ENCODE peak calls at places on chromosomes 13 and 19, in ten cellular contexts. O is ovary, L is stomach, Z is A549, V is prostate gland, P is substantia nigra, Q is HepG2, F is SK-N-MC, E is left lung, W is Karpas-422. B is an unnamed sample.

GRCh38 chr13:101116381-101116780 is 299.9 kb downstream of the NALCN start:
- DNase-seq in O (no peak), L (no peak), Z (no peak), V (no peak), P (no peak), Q (no peak), F (peak), E (no peak), W (no peak), B (no peak)

GRCh38 chr19:15253513-15253912 is 21.3 kb upstream of the EPHX3 start:
- DNase-seq in O (no peak), L (no peak), Z (no peak), V (no peak), P (no peak), Q (no peak), F (no peak), E (no peak), W (no peak), B (no peak)

GRCh38 chr13:65843314-65843731 is 1386.8 kb downstream of the PCDH9 start:
- DNase-seq in O (no peak), L (no peak), Z (no peak), V (no peak), P (no peak), Q (no peak), F (no peak), E (peak), W (no peak), B (no peak)

GRCh38 chr13:101317986-101318523 is 98.3 kb downstream of the NALCN start:
- DNase-seq in O (no peak), L (no peak), Z (no peak), V (no peak), P (no peak), Q (no peak), F (no peak), E (peak), W (no peak), B (no peak)

GRCh38 chr19:43806848-43807247 is 4.6 kb upstream of the LYPD5 start:
- DNase-seq in O (no peak), L (no peak), Z (no peak), V (no peak), P (no peak), Q (no peak), F (no peak), E (no peak), W (no peak), B (no peak)

GRCh38 chr19:45905016-45905415 is 2.6 kb upstream of the MYPOP start:
- DNase-seq in O (no peak), L (no peak), Z (no peak), V (no peak), P (no peak), Q (no peak), F (no peak), E (no peak), W (no peak), B (no peak)

GRCh38 chr19:11421607-11422098 is 2.5 kb upstream of the RGL3 start:
- DNase-seq in O (peak), L (peak), Z (no peak), V (no peak), P (peak), Q (no peak), F (no peak), E (peak), W (peak), B (peak)

GRCh38 chr19:8323781-8324185 is 2.5 kb downstream of the RPS28 start:
- DNase-seq in O (no peak), L (no peak), Z (no peak), V (no peak), P (no peak), Q (no peak), F (no peak), E (no peak), W (peak), B (no peak)

GRCh38 chr19:32539240-32539916 is 41.6 kb upstream of the PDCD5 start:
- DNase-seq in O (no peak), L (no peak), Z (no peak), V (no peak), P (no peak), Q (peak), F (no peak), E (no peak), W (no peak), B (no peak)

GRCh38 chr13:76711515-76712182 is 174.6 kb downstream of the KCTD12 start:
- DNase-seq in O (peak), L (no peak), Z (no peak), V (no peak), P (no peak), Q (no peak), F (no peak), E (no peak), W (no peak), B (peak)

GRCh38 chr19:19847781-19848180 is 17.9 kb upstream of the ZNF253 start:
- DNase-seq in O (no peak), L (no peak), Z (no peak), V (no peak), P (no peak), Q (no peak), F (no peak), E (no peak), W (no peak), B (no peak)

GRCh38 chr19:47507924-47508553 is 6.8 kb downstream of the NAPA start:
- DNase-seq in O (no peak), L (no peak), Z (no peak), V (no peak), P (no peak), Q (no peak), F (no peak), E (peak), W (no peak), B (no peak)

GRCh38 chr19:45821103-45821521 is 6.0 kb upstream of the RSPH6A start:
- DNase-seq in O (no peak), L (no peak), Z (no peak), V (no peak), P (no peak), Q (no peak), F (no peak), E (no peak), W (no peak), B (no peak)

GRCh38 chr13:24616514-24616913 is 63.7 kb upstream of the ATP12A start:
- DNase-seq in O (no peak), L (no peak), Z (no peak), V (no peak), P (no peak), Q (no peak), F (no peak), E (no peak), W (no peak), B (no peak)

GRCh38 chr19:23996549-23996948 is 81.9 kb downstream of the ZNF726 start:
- DNase-seq in O (no peak), L (no peak), Z (peak), V (no peak), P (no peak), Q (peak), F (no peak), E (no peak), W (peak), B (no peak)

GRCh38 chr19:13537454-13537853 is 31.2 kb upstream of the CACNA1A start:
- DNase-seq in O (no peak), L (no peak), Z (no peak), V (no peak), P (no peak), Q (no peak), F (no peak), E (no peak), W (no peak), B (no peak)

GRCh38 chr19:53808710-53809125 is 15.4 kb downstream of the NLRP12 start:
- DNase-seq in O (no peak), L (no peak), Z (peak), V (no peak), P (no peak), Q (peak), F (no peak), E (no peak), W (peak), B (peak)

GRCh38 chr19:37217533-37217854 is 520 bp upstream of the ZNF383 start:
- DNase-seq in O (no peak), L (no peak), Z (no peak), V (no peak), P (no peak), Q (no peak), F (no peak), E (no peak), W (peak), B (no peak)
- H3K27ac ChIP-seq in O (peak), L (peak), Z (peak), V (peak), P (peak), Q (peak), F (peak), E (peak), W (peak), B (peak)

GRCh38 chr13:35349673-35350278 is 126.7 kb downstream of the MAB21L1 start:
- DNase-seq in O (no peak), L (no peak), Z (peak), V (no peak), P (no peak), Q (peak), F (no peak), E (no peak), W (no peak), B (peak)
- H3K27ac ChIP-seq in O (no peak), L (no peak), Z (no peak), V (no peak), P (no peak), Q (peak), F (no peak), E (no peak), W (no peak), B (no peak)

DNA sequence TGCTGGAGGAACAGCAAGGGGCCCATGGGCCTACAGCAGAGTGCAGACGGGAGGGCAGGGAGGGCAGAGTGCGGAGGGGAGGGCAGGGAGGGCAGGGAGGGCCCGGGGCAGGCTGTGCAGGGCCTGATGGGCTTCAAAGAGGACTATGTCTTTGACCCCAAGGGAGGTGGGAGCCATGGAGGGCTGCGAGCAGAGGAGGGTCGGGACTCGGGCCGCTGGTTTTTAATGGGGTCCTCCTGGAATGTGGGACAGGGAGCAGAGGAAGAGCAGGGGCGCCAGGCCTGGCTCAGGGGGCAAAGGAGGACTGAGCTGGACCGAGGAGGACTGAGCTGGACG is 3.6 kb downstream of the PIP5K1C start:
- DNase-seq in O (no peak), L (no peak), Z (no peak), V (no peak), P (no peak), Q (no peak), F (no peak), E (no peak), W (no peak), B (no peak)
- H3K27ac ChIP-seq in O (no peak), L (peak), Z (no peak), V (no peak), P (no peak), Q (no peak), F (no peak), E (no peak), W (no peak), B (no peak)

DNA sequence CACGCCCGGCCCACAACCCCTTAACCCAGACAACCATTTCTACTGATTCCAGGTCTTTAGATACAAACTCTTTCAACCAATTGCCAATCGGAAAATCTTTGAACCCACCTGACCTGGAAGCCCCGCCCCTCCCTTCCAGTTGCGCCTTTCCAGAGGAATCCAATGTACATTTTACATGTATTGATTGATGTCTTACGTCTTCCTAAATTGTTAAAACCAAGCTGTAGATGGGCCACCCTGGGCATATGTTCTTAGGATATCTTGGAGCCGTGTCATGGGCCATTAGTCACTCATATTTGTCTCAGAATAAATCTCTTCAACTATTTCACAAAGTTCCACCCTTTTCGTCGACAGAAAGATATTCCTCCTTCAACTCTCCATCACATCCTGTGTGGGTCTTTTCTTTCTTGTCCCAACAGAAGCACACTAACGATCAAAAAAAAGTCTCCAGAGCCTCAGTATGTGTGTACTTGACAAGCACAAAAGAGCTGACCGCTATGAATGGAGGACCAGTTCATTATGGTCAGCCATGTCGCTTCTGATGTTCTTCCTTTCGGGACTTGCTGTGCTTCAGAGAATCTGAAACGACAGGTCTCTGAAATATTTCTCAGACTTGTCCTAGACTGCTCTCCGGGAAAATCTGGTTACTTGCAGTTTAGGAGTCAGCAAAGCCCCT is 601 bp upstream of the ZNF749 start:
- DNase-seq in O (no peak), L (no peak), Z (no peak), V (no peak), P (no peak), Q (no peak), F (no peak), E (no peak), W (no peak), B (no peak)
- H3K27ac ChIP-seq in O (no peak), L (peak), Z (peak), V (no peak), P (peak), Q (peak), F (peak), E (peak), W (no peak), B (peak)

DNA sequence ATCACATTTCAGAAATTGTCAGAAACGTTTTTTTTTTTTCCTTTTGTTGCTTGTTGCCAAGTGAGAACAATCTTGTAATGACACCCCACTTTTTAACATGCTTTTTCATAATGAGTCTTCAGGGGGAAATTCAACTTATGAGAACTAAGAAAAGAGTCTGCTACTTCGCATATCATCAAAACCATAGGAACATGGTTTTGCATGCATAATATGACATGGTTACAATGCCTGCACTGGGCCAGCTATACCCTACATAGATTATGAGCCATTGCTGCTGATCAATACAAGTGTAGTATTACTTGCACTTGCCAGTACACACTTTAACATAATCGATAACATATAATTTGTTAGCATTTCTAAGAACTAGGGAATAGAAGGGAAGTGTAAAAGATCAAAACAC is 191.0 kb upstream of the NBEA start:
- DNase-seq in O (no peak), L (no peak), Z (no peak), V (no peak), P (no peak), Q (no peak), F (no peak), E (no peak), W (no peak), B (no peak)
- H3K27ac ChIP-seq in O (no peak), L (no peak), Z (no peak), V (no peak), P (no peak), Q (no peak), F (no peak), E (no peak), W (no peak), B (no peak)

GRCh38 chr19:49920624-49921363 is 8.2 kb upstream of the ATF5 start:
- DNase-seq in O (no peak), L (no peak), Z (no peak), V (no peak), P (no peak), Q (no peak), F (no peak), E (peak), W (no peak), B (no peak)
- H3K27ac ChIP-seq in O (no peak), L (no peak), Z (no peak), V (no peak), P (no peak), Q (no peak), F (no peak), E (no peak), W (no peak), B (peak)

DNA sequence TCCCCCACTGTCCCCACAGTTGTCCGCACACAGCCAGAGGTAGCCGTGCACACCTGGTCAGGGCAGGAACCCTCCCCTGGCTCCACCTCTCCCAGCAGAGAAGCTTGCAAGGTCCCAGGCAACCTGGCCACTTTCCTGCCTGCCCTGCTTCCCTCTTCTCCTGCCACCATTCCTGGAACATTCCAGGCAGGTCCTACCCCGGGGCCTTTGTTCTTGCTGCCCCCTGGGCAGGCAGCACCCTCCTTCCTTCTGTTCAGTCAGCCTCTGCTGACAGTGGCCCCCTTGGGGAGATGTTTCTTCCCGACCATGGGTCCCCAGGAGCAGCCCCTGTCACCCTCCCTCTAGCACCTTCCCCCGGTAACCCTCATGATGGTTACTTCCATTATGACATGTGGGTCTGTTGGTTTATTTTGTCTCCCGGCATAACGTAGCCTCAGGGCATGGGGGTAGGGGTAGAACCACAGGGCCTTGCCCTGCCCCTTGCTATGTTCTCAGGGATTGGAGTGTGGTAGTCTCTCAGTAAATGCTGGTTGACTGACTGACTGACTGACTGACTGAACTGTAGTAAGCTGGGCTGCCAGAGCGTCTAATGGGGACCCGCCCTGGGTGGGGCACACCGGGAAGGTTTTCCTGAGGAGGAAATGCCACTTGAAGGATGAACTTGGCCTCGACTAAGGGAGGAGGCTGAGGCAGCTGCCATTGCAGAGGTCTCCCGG is 10.8 kb downstream of the PAK4 start:
- DNase-seq in O (no peak), L (peak), Z (no peak), V (no peak), P (no peak), Q (no peak), F (no peak), E (peak), W (no peak), B (no peak)
- H3K27ac ChIP-seq in O (no peak), L (peak), Z (no peak), V (peak), P (no peak), Q (no peak), F (no peak), E (peak), W (no peak), B (peak)

DNA sequence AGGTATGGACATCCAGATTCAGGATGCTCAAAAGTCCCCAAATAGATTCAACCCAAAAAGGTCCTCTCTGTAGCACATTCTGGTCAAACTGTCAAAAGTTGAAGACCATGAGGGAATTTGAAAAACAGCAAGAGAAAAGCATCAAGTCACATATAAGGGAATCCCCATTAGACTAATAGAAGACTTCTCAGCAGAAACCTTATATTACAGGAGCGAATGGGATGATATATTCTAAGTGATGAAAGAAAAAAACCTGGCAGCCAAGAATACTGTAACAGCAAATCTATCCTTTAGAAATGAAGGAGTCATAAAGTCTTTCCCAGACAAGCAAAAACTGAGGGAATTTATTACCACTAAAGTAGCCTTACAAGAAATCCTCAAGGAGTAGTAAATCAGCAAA is 29.7 kb downstream of the FXYD5 start:
- DNase-seq in O (no peak), L (no peak), Z (no peak), V (no peak), P (no peak), Q (no peak), F (no peak), E (no peak), W (no peak), B (no peak)
- H3K27ac ChIP-seq in O (no peak), L (no peak), Z (no peak), V (no peak), P (no peak), Q (no peak), F (no peak), E (no peak), W (no peak), B (no peak)

B was measured in RWPE1.